ENCODE peak calls at places on chromosomes 6 and 20, in five cellular contexts. C is BJ, I is AG10803, O is IMR-90, R is astrocyte. V is an unnamed sample.
A peak's percentile ranks its signal among the peaks of the same experiment; 100 is the strongest.

GRCh38 chr6:109595998-109596397 is 95.0 kb downstream of the AK9 start:
- DNase-seq in C (no peak), I (peak; percentile 40), O (peak; percentile 57), R (peak; percentile 12), V (peak; percentile 47)

GRCh38 chr6:108764580-108764950 is 83.7 kb upstream of the ARMC2 start:
- DNase-seq in C (no peak), I (no peak), O (no peak), R (no peak), V (no peak)

GRCh38 chr6:118843685-118844390 is 50.1 kb upstream of the ASF1A start:
- DNase-seq in C (no peak), I (no peak), O (peak; percentile 34), R (peak; percentile 60), V (peak; percentile 27)

GRCh38 chr20:17794400-17794799 is 94.6 kb downstream of the BANF2 start:
- DNase-seq in C (no peak), I (no peak), O (no peak), R (no peak), V (no peak)

GRCh38 chr6:73515204-73516101 is 5.4 kb downstream of the EEF1A1 start:
- DNase-seq in C (peak; percentile 50), I (peak; percentile 87), O (peak; percentile 88), R (peak; percentile 73), V (peak; percentile 92)

GRCh38 chr6:27066381-27066780 is 181.1 kb upstream of the PRSS16 start:
- DNase-seq in C (no peak), I (no peak), O (no peak), R (no peak), V (no peak)

GRCh38 chr20:21355981-21356380 is 41.3 kb downstream of the NKX2-4 start:
- DNase-seq in C (no peak), I (no peak), O (no peak), R (no peak), V (no peak)

GRCh38 chr20:12987261-12987660 is 21.5 kb upstream of the SPTLC3 start:
- DNase-seq in C (no peak), I (no peak), O (no peak), R (no peak), V (no peak)

GRCh38 chr6:74356385-74356784 is 660.4 kb downstream of the CD109 start:
- DNase-seq in C (no peak), I (peak; percentile 35), O (peak; percentile 25), R (peak; percentile 22), V (peak; percentile 30)

DNA sequence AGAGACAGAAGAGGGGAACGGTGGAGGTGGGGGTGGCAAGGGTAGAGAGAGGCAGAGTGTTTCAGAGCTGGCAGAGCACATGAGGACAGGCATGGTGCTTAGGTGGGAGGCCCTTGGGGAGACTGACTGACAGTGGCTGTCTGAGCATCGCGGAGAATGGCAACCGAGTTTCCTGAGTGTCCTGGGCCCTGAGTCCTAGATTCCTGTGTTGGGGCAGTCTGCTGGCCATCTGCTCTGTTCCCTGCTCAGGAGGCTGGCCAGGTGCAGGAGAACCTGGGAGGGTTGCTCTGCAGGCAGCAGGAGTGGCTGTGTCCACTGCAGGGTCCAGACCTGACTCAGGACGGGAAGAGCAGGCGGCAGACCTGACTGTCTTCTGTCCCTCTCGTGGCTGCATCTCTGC is 248.9 kb downstream of the LRFN2 start:
- DNase-seq in C (no peak), I (no peak), O (no peak), R (no peak), V (no peak)
- TF ChIP-seq CTCF in C (no peak), I (no peak), O (no peak), R (no peak), V (no peak)

DNA sequence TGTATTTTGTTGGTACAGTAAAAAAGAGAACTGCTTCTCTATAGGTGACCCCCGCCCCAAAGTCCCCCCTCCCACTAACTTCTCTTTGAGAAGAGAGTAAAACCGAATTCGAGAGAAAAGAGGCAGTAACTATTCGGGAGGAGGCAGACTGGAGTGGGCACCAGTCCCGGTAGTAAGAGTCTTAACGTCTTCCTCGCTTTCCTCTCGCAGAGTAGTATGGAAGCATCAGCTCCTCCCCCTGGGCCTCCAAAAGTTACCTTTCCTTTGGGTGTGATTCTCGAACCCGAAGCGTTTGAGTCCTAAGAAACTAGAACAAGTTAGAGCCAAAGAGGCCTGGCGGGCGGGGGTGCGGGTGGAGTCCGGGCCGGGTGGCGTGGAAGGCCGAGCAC is 425 bp upstream of the DSE start:
- DNase-seq in C (no peak), I (no peak), O (no peak), R (no peak), V (no peak)
- H3K4me3 ChIP-seq in C (peak overlapping the region; percentile 75), I (peak overlapping the region; percentile 89), O (peak overlapping the region; percentile 63), R (peak overlapping the region; percentile 83), V (peak overlapping the region; percentile 82)

GRCh38 chr6:147040521-147040920 is 163.7 kb upstream of the STXBP5 start:
- DNase-seq in C (no peak), I (no peak), O (no peak), R (no peak), V (no peak)
- TF ChIP-seq CTCF in C (no peak), I (no peak), O (no peak), R (no peak), V (no peak)

DNA sequence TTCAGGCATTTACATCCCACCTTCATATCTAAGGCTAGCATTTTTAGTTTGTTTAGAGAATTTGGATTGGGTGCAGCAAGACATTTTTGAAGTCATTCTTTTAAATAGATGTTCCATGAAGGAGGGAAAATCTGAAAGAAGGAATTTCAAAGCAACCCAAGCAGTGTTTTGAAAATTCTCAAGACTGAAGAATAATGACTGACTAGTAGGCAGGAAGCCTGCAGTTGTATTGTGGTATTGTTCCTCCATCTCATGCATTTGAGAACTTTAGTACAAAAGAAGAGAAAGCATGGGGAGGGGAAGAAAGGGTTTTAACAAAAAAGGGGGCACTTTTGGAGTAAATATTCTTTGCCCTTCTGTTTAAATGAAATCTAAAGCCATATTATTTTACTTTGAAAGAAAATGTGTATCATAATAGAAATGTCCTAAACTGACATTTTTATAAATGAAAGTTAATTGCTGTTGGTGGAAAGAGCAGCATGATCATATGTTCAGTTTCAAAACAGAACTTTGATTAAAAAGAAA is 6.6 kb downstream of the NCOA3 start:
- DNase-seq in C (no peak), I (no peak), O (no peak), R (no peak), V (no peak)
- H3K4me3 ChIP-seq in C (no peak overlapping the region), I (no peak overlapping the region), O (no peak overlapping the region), R (no peak overlapping the region), V (no peak overlapping the region)

GRCh38 chr6:154907293-154907692 is 87.8 kb upstream of the TIAM2 start:
- DNase-seq in C (no peak), I (peak; percentile 18), O (peak; percentile 16), R (peak; percentile 47), V (peak; percentile 30)
- TF ChIP-seq CTCF in C (no peak), I (no peak), O (no peak), R (no peak), V (no peak)

GRCh38 chr6:84332139-84333034 is 104.9 kb upstream of the CEP162 start:
- DNase-seq in C (no peak), I (no peak), O (no peak), R (no peak), V (no peak)
- H3K4me3 ChIP-seq in C (no peak overlapping the region), I (no peak overlapping the region), O (no peak overlapping the region), R (no peak overlapping the region), V (no peak overlapping the region)

V was measured in fibroblast of pulmonary artery.